ENCODE peak calls at places on chromosomes 6 and 20, in ten cellular contexts. I is prostate gland, Q is tibial nerve, K is HepG2, J is adrenal gland, F is ovary, L is sigmoid colon, R is IMR-90, O is A549, C is uterus. W is an unnamed sample.

GRCh38 chr20:31594558-31595379 is 10.3 kb upstream of the ID1 start:
- DNase-seq in Q (no peak), O (no peak), C (no peak), J (no peak), F (no peak), K (peak; percentile 97), I (no peak), R (no peak), L (no peak), W (no peak)

GRCh38 chr6:117795234-117795633 is 111.8 kb upstream of the SLC35F1 start:
- DNase-seq in I (peak; percentile 17), K (no peak), F (no peak), Q (no peak), L (no peak), R (no peak), O (no peak), C (no peak), J (no peak), W (no peak)

GRCh38 chr20:63186528-63187316 is 29.2 kb downstream of the YTHDF1 start:
- DNase-seq in R (no peak), I (no peak), C (no peak), J (no peak), K (peak; percentile 27), L (no peak), Q (no peak), O (no peak), F (no peak), W (no peak)

GRCh38 chr20:11451793-11452291 is 465.9 kb upstream of the BTBD3 start:
- DNase-seq in L (peak; percentile 73), I (peak; percentile 15), C (peak; percentile 34), K (no peak), F (no peak), R (peak; percentile 11), J (no peak), Q (no peak), O (no peak), W (no peak)

GRCh38 chr6:142756215-142756630 is 188.8 kb downstream of the HIVEP2 start:
- DNase-seq in L (no peak), K (peak; percentile 23), R (peak; percentile 60), C (no peak), F (no peak), O (no peak), I (no peak), Q (no peak), J (no peak), W (no peak)

GRCh38 chr20:11084508-11084907 is 410.7 kb upstream of the JAG1 start:
- DNase-seq in J (no peak), K (no peak), R (no peak), C (no peak), L (no peak), Q (no peak), I (no peak), O (no peak), F (no peak), W (no peak)

GRCh38 chr6:142918339-142919042 is 26.5 kb downstream of the HIVEP2 start:
- DNase-seq in C (no peak), L (no peak), I (no peak), O (no peak), R (no peak), F (no peak), Q (no peak), K (no peak), J (no peak), W (no peak)

GRCh38 chr6:167341665-167342655 is 17.1 kb downstream of the TTLL2 start:
- DNase-seq in L (no peak), Q (no peak), O (no peak), J (no peak), C (no peak), I (no peak), F (no peak), K (peak; percentile 100), R (no peak), W (no peak)

GRCh38 chr6:95574811-95575210 is 2.5 kb upstream of the MANEA start:
- DNase-seq in O (no peak), C (no peak), L (no peak), F (no peak), K (peak; percentile 47), Q (no peak), J (no peak), R (peak; percentile 65), I (peak; percentile 10), W (no peak)

GRCh38 chr6:95576218-95576617 is 1.1 kb upstream of the MANEA start:
- DNase-seq in K (no peak), C (no peak), Q (no peak), L (no peak), F (no peak), O (no peak), J (no peak), I (no peak), R (no peak), W (no peak)

GRCh38 chr6:95578106-95578410 is 723 bp downstream of the MANEA start:
- DNase-seq in O (no peak), I (no peak), R (peak; percentile 1), C (no peak), F (no peak), Q (no peak), K (peak; percentile 15), J (no peak), L (no peak), W (no peak)

GRCh38 chr6:95577317-95578105 is at the start of gene MANEA:
- DNase-seq in K (peak; percentile 61), F (peak; percentile 88), Q (peak; percentile 62), R (peak; percentile 85), C (peak; percentile 83), L (peak; percentile 93), O (peak; percentile 38), J (peak; percentile 76), I (peak; percentile 56), W (peak; percentile 75)

DNA sequence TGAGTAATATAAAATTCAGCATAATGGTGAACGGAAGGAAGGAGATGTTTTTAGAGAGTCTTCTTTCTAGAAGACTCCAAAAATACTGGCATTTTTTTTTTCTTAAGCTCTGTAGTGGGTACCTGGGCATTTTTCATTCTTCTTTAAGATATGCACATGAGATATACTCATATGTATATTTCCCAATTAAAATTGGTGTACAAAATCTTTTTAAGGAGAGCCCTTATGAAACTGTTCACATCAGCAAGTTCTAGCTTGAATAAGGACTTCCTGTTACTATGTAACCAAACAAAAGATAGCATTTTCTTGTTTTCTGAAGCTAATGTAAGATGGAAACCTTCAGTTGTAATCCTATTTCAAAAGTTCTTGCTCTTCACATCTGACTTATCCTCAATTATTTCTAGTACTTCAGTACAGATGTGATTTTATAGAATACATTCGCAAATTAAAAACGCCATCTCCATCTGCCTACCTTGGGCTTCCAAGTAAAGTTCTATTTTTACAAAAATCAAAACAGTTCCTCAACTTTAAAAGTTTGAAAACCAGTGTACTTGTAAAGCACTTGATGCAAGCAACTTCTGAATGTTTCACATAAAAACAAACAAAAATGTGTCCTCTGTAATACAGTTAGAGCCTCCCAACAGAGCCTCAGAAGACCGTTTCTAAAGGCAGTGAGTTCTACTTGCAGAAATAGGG is 566 bp upstream of the MANEA start:
- DNase-seq in Q (no peak), L (no peak), K (no peak), C (no peak), F (no peak), O (no peak), J (no peak), R (peak; percentile 6), I (no peak), W (no peak)
- TF ChIP-seq POLR2A in Q (no peak), L (no peak), K (no peak), C (no peak), F (no peak), O (no peak), J (no peak), R (no peak), I (no peak), W (no peak)

DNA sequence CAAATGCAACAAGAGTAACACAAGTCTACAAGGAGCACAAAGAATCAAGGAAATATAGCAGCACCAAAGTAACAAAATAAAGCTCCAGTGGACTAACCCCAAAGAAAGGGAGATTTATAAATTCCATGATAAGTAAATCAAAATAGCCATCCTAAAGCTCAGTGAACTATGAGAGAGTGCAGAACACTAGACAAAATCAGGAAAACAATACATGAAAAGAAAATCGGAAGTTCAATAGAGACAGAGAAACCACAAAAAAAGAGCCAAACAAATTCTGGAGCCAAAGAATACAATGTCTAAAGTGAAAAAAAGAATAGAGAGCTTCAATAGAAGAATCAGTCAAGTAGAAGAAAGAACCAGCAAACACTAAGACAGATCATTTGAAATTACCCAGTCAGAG is 247.3 kb upstream of the TENT5A start:
- DNase-seq in R (no peak), O (no peak), J (no peak), F (no peak), Q (no peak), C (no peak), L (no peak), K (no peak), I (no peak), W (no peak)
- H3K4me1 ChIP-seq in R (peaks cover 19% of the 10 kb centered on the region), O (peaks cover 32% of the 10 kb centered on the region), J (no peaks in the 10 kb centered on the region), F (no peaks in the 10 kb centered on the region), Q (no peaks in the 10 kb centered on the region), C (no peaks in the 10 kb centered on the region), L (no peaks in the 10 kb centered on the region), K (peaks cover 29% of the 10 kb centered on the region), I (peaks cover 4% of the 10 kb centered on the region), W (no peaks in the 10 kb centered on the region)

GRCh38 chr6:158232445-158233213 is 64.5 kb downstream of the GTF2H5 start:
- DNase-seq in R (peak; percentile 63), K (peak; percentile 42), F (peak; percentile 69), O (peak; percentile 20), C (peak; percentile 51), L (peak; percentile 80), Q (no peak), J (peak; percentile 64), I (peak; percentile 46), W (peak; percentile 63)

GRCh38 chr6:158233214-158233795 is 65.2 kb downstream of the GTF2H5 start:
- DNase-seq in Q (no peak), C (no peak), J (no peak), I (no peak), R (no peak), K (peak; percentile 49), O (no peak), L (no peak), F (no peak), W (no peak)

GRCh38 chr6:158229823-158230222 is 61.7 kb downstream of the GTF2H5 start:
- DNase-seq in C (no peak), O (no peak), R (no peak), K (no peak), L (no peak), I (no peak), J (no peak), Q (no peak), F (no peak), W (no peak)

GRCh38 chr6:158230967-158231550 is 62.9 kb downstream of the GTF2H5 start:
- DNase-seq in L (no peak), Q (no peak), R (no peak), J (no peak), C (no peak), I (no peak), K (no peak), F (no peak), O (no peak), W (no peak)

GRCh38 chr6:158231551-158232444 is 63.6 kb downstream of the GTF2H5 start:
- DNase-seq in L (peak; percentile 84), Q (peak; percentile 23), I (peak; percentile 61), F (peak; percentile 77), C (peak; percentile 70), K (peak; percentile 74), R (peak; percentile 58), J (peak; percentile 76), O (peak; percentile 51), W (peak; percentile 73)
- TF ChIP-seq POLR2A in L (no peak), Q (peak; percentile 48), I (no peak), F (peak; percentile 13), C (peak; percentile 60), K (peak; percentile 72), R (peak; percentile 49), J (peak; percentile 59), O (peak; percentile 15), W (peak; percentile 61)

GRCh38 chr20:61733891-61734732 is 331.6 kb downstream of the TAF4 start:
- DNase-seq in O (no peak), K (no peak), Q (no peak), C (no peak), R (no peak), F (no peak), L (no peak), J (no peak), I (no peak), W (no peak)

GRCh38 chr20:61732511-61733210 is 333.0 kb downstream of the TAF4 start:
- DNase-seq in I (no peak), J (no peak), R (no peak), K (no peak), C (no peak), Q (no peak), O (no peak), F (no peak), L (no peak), W (no peak)

GRCh38 chr20:61730631-61731362 is 334.9 kb downstream of the TAF4 start:
- DNase-seq in K (no peak), L (no peak), R (no peak), J (no peak), O (no peak), F (no peak), I (no peak), Q (no peak), C (no peak), W (no peak)

GRCh38 chr20:61733216-61733615 is 332.5 kb downstream of the TAF4 start:
- DNase-seq in F (no peak), L (no peak), R (no peak), K (no peak), Q (no peak), I (no peak), J (no peak), O (no peak), C (no peak), W (no peak)

GRCh38 chr20:61731363-61732181 is 334.1 kb downstream of the TAF4 start:
- DNase-seq in R (peak; percentile 72), F (no peak), J (no peak), C (no peak), K (no peak), O (peak; percentile 31), L (no peak), I (no peak), Q (no peak), W (no peak)
- H3K4me1 ChIP-seq in R (no peaks in the 10 kb centered on the region), F (no peaks in the 10 kb centered on the region), J (no peaks in the 10 kb centered on the region), C (no peaks in the 10 kb centered on the region), K (no peaks in the 10 kb centered on the region), O (no peaks in the 10 kb centered on the region), L (no peaks in the 10 kb centered on the region), I (no peaks in the 10 kb centered on the region), Q (no peaks in the 10 kb centered on the region), W (no peaks in the 10 kb centered on the region)